ENCODE peak calls at places on chromosomes 2 and 18, in eight cellular contexts. B is Kasumi-1; P is A549; W is activated CD8-positive, alpha-beta memory T cell treated with anti-CD3 and anti-CD28 coated beads, Interleukin-2, amount 50 U/mL, for 48 hours; C is omental fat pad; I is posterior vena cava; G is ELR; R is activated CD4-positive, alpha-beta T cell treated with anti-CD3 and anti-CD28 coated beads, Interleukin-2, amount 50 U/mL, for 1 hour. U is an unnamed sample.

GRCh38 chr2:152537252-152537651 is 180.0 kb downstream of the PRPF40A start:
- DNase-seq in B (peak), P (no peak), W (no peak), C (no peak), I (no peak), G (no peak), R (no peak), U (no peak)

GRCh38 chr2:121186261-121186660 is 98.7 kb downstream of the TFCP2L1 start:
- DNase-seq in B (no peak), P (no peak), W (no peak), C (no peak), I (no peak), G (no peak), R (no peak), U (no peak)

GRCh38 chr2:189022492-189022891 is 48.3 kb downstream of the COL3A1 start:
- DNase-seq in B (no peak), P (no peak), W (no peak), C (no peak), I (no peak), G (peak), R (no peak), U (no peak)

GRCh38 chr2:30484995-30485394 is 37.9 kb downstream of the LCLAT1 start:
- DNase-seq in B (no peak), P (no peak), W (no peak), C (no peak), I (no peak), G (no peak), R (no peak), U (no peak)

GRCh38 chr2:136764397-136765255 is 719 bp upstream of the THSD7B start:
- DNase-seq in B (no peak), P (no peak), W (no peak), C (no peak), I (peak), G (no peak), R (no peak), U (no peak)

GRCh38 chr2:190481339-190481738 is 53.2 kb downstream of the NEMP2 start:
- DNase-seq in B (no peak), P (no peak), W (no peak), C (no peak), I (no peak), G (no peak), R (no peak), U (no peak)

GRCh38 chr2:223944166-223944703 is 900 bp downstream of the WDFY1 start:
- DNase-seq in B (no peak), P (no peak), W (peak), C (no peak), I (peak), G (peak), R (peak), U (peak)

GRCh38 chr2:142462291-142462690 is 331.5 kb upstream of the LRP1B start:
- DNase-seq in B (no peak), P (no peak), W (no peak), C (no peak), I (no peak), G (peak), R (no peak), U (no peak)

GRCh38 chr18:44117821-44118220 is 562.9 kb upstream of the SETBP1 start:
- DNase-seq in B (no peak), P (no peak), W (no peak), C (no peak), I (no peak), G (no peak), R (no peak), U (no peak)

GRCh38 chr2:86368181-86368824 is 30.9 kb upstream of the REEP1 start:
- DNase-seq in B (peak), P (peak), W (peak), C (no peak), I (no peak), G (peak), R (peak), U (peak)

GRCh38 chr2:228245601-228246000 is 64.1 kb upstream of the SPHKAP start:
- DNase-seq in B (no peak), P (no peak), W (no peak), C (no peak), I (no peak), G (no peak), R (no peak), U (no peak)

GRCh38 chr2:113233593-113234550 is 44.8 kb downstream of the PAX8 start:
- DNase-seq in B (no peak), P (peak), W (no peak), C (no peak), I (no peak), G (peak), R (no peak), U (no peak)

GRCh38 chr2:216066255-216066654 is 15.4 kb downstream of the PECR start:
- DNase-seq in B (no peak), P (no peak), W (no peak), C (no peak), I (no peak), G (peak), R (no peak), U (no peak)

GRCh38 chr2:207258191-207258991 is 92.6 kb upstream of the KLF7 start:
- DNase-seq in B (no peak), P (peak), W (no peak), C (peak), I (peak), G (peak), R (no peak), U (no peak)

GRCh38 chr2:238279324-238279682 is 9.1 kb downstream of the PER2 start:
- DNase-seq in B (no peak), P (no peak), W (no peak), C (no peak), I (peak), G (no peak), R (no peak), U (no peak)

GRCh38 chr2:152093464-152093863 is 5.4 kb downstream of the CACNB4 start:
- DNase-seq in B (peak), P (no peak), W (no peak), C (no peak), I (no peak), G (no peak), R (no peak), U (no peak)

GRCh38 chr2:148568597-148568996 is 76.0 kb upstream of the EPC2 start:
- DNase-seq in B (no peak), P (no peak), W (no peak), C (no peak), I (no peak), G (no peak), R (no peak), U (no peak)

GRCh38 chr2:181953773-181954537 is 31.7 kb upstream of the PPP1R1C start:
- DNase-seq in B (peak), P (peak), W (peak), C (peak), I (no peak), G (peak), R (peak), U (peak)

GRCh38 chr2:62014102-62014501 is 108.6 kb downstream of the COMMD1 start:
- DNase-seq in B (peak), P (no peak), W (no peak), C (no peak), I (no peak), G (peak), R (no peak), U (no peak)

GRCh38 chr2:27496357-27497287 is at the start of gene GCKR:
- DNase-seq in B (no peak), P (no peak), W (no peak), C (no peak), I (peak), G (peak), R (no peak), U (no peak)

GRCh38 chr2:239167011-239167673 is 233.7 kb downstream of the HDAC4 start:
- DNase-seq in B (no peak), P (no peak), W (no peak), C (no peak), I (peak), G (no peak), R (no peak), U (peak)

GRCh38 chr2:164314148-164314547 is 307.1 kb downstream of the GRB14 start:
- DNase-seq in B (no peak), P (no peak), W (no peak), C (no peak), I (no peak), G (peak), R (no peak), U (no peak)

GRCh38 chr18:59897321-59897954 is 2.4 kb upstream of the PMAIP1 start:
- DNase-seq in B (no peak), P (no peak), W (no peak), C (no peak), I (no peak), G (no peak), R (no peak), U (no peak)

GRCh38 chr2:210421916-210422315 is 54.6 kb downstream of the LANCL1 start:
- DNase-seq in B (no peak), P (no peak), W (no peak), C (no peak), I (no peak), G (peak), R (no peak), U (no peak)